ENCODE peak calls at places on chromosome X, in eight cellular contexts. One of them, this sample, is unnamed.

GRCh38 chrX:14528629-14529287 is 578 bp upstream of the GLRA2 start:
- DNase-seq in sigmoid colon: peak
- DNase-seq in lower leg skin: peak
- DNase-seq in dorsolateral prefrontal cortex: peak
- DNase-seq in endothelial cell: peak
- DNase-seq in GM20000: peak
- DNase-seq in epithelial cell of esophagus: peak
- DNase-seq in HFF-Myc: peak
- DNase-seq in this sample: peak

GRCh38 chrX:23381688-23382087 is 47.0 kb downstream of the PTCHD1 start:
- DNase-seq in sigmoid colon: no peak
- DNase-seq in lower leg skin: no peak
- DNase-seq in dorsolateral prefrontal cortex: no peak
- DNase-seq in endothelial cell: no peak
- DNase-seq in GM20000: no peak
- DNase-seq in epithelial cell of esophagus: no peak
- DNase-seq in HFF-Myc: no peak
- DNase-seq in this sample: no peak

GRCh38 chrX:119340606-119341205 is 58.4 kb upstream of the SLC25A43 start:
- DNase-seq in sigmoid colon: no peak
- DNase-seq in lower leg skin: no peak
- DNase-seq in dorsolateral prefrontal cortex: no peak
- DNase-seq in endothelial cell: no peak
- DNase-seq in GM20000: no peak
- DNase-seq in epithelial cell of esophagus: no peak
- DNase-seq in HFF-Myc: no peak
- DNase-seq in this sample: no peak

GRCh38 chrX:115504167-115504566 is 56.8 kb upstream of the PLS3 start:
- DNase-seq in sigmoid colon: no peak
- DNase-seq in lower leg skin: no peak
- DNase-seq in dorsolateral prefrontal cortex: no peak
- DNase-seq in endothelial cell: no peak
- DNase-seq in GM20000: peak
- DNase-seq in epithelial cell of esophagus: no peak
- DNase-seq in HFF-Myc: no peak
- DNase-seq in this sample: no peak

GRCh38 chrX:1323315-1323714 is 13.3 kb upstream of the IL3RA start:
- DNase-seq in sigmoid colon: no peak
- DNase-seq in lower leg skin: no peak
- DNase-seq in dorsolateral prefrontal cortex: no peak
- DNase-seq in endothelial cell: peak
- DNase-seq in GM20000: peak
- DNase-seq in epithelial cell of esophagus: no peak
- DNase-seq in HFF-Myc: peak
- DNase-seq in this sample: no peak

GRCh38 chrX:137427813-137428212 is 138.1 kb upstream of the ZIC3 start:
- DNase-seq in sigmoid colon: no peak
- DNase-seq in lower leg skin: no peak
- DNase-seq in dorsolateral prefrontal cortex: no peak
- DNase-seq in endothelial cell: no peak
- DNase-seq in GM20000: no peak
- DNase-seq in epithelial cell of esophagus: peak
- DNase-seq in HFF-Myc: no peak
- DNase-seq in this sample: no peak

GRCh38 chrX:76253432-76253831 is 80.6 kb downstream of the PBDC1 start:
- DNase-seq in sigmoid colon: no peak
- DNase-seq in lower leg skin: no peak
- DNase-seq in dorsolateral prefrontal cortex: no peak
- DNase-seq in endothelial cell: peak
- DNase-seq in GM20000: peak
- DNase-seq in epithelial cell of esophagus: peak
- DNase-seq in HFF-Myc: peak
- DNase-seq in this sample: no peak

GRCh38 chrX:120213438-120214265 is 37.0 kb upstream of the ZBTB33 start:
- DNase-seq in sigmoid colon: no peak
- DNase-seq in lower leg skin: no peak
- DNase-seq in dorsolateral prefrontal cortex: peak
- DNase-seq in endothelial cell: peak
- DNase-seq in GM20000: peak
- DNase-seq in epithelial cell of esophagus: peak
- DNase-seq in HFF-Myc: peak
- DNase-seq in this sample: no peak

GRCh38 chrX:672931-673330 is 42.3 kb downstream of the SHOX start:
- DNase-seq in sigmoid colon: no peak
- DNase-seq in lower leg skin: no peak
- DNase-seq in dorsolateral prefrontal cortex: no peak
- DNase-seq in endothelial cell: no peak
- DNase-seq in GM20000: no peak
- DNase-seq in epithelial cell of esophagus: no peak
- DNase-seq in HFF-Myc: no peak
- DNase-seq in this sample: no peak

GRCh38 chrX:149504226-149504914 is 736 bp downstream of the IDS start:
- DNase-seq in sigmoid colon: no peak
- DNase-seq in lower leg skin: peak
- DNase-seq in dorsolateral prefrontal cortex: no peak
- DNase-seq in endothelial cell: peak
- DNase-seq in GM20000: peak
- DNase-seq in epithelial cell of esophagus: no peak
- DNase-seq in HFF-Myc: no peak
- DNase-seq in this sample: no peak

GRCh38 chrX:42954880-42955279 is 176.9 kb upstream of the PPP1R2C start:
- DNase-seq in sigmoid colon: no peak
- DNase-seq in lower leg skin: no peak
- DNase-seq in dorsolateral prefrontal cortex: no peak
- DNase-seq in endothelial cell: no peak
- DNase-seq in GM20000: no peak
- DNase-seq in epithelial cell of esophagus: no peak
- DNase-seq in HFF-Myc: no peak
- DNase-seq in this sample: no peak

GRCh38 chrX:31633349-31633748 is 561.5 kb upstream of the FTHL17 start:
- DNase-seq in sigmoid colon: no peak
- DNase-seq in lower leg skin: no peak
- DNase-seq in dorsolateral prefrontal cortex: no peak
- DNase-seq in endothelial cell: no peak
- DNase-seq in GM20000: no peak
- DNase-seq in epithelial cell of esophagus: no peak
- DNase-seq in HFF-Myc: no peak
- DNase-seq in this sample: no peak

GRCh38 chrX:94389044-94389443 is 715.0 kb downstream of the FAM133A start:
- DNase-seq in sigmoid colon: no peak
- DNase-seq in lower leg skin: no peak
- DNase-seq in dorsolateral prefrontal cortex: no peak
- DNase-seq in endothelial cell: no peak
- DNase-seq in GM20000: no peak
- DNase-seq in epithelial cell of esophagus: no peak
- DNase-seq in HFF-Myc: no peak
- DNase-seq in this sample: no peak

GRCh38 chrX:129086802-129087201 is 436.5 kb downstream of the SMARCA1 start:
- DNase-seq in sigmoid colon: no peak
- DNase-seq in lower leg skin: no peak
- DNase-seq in dorsolateral prefrontal cortex: no peak
- DNase-seq in endothelial cell: no peak
- DNase-seq in GM20000: no peak
- DNase-seq in epithelial cell of esophagus: no peak
- DNase-seq in HFF-Myc: no peak
- DNase-seq in this sample: no peak

GRCh38 chrX:138710866-138711331 is 618 bp downstream of the FGF13 start:
- DNase-seq in sigmoid colon: peak
- DNase-seq in lower leg skin: peak
- DNase-seq in dorsolateral prefrontal cortex: no peak
- DNase-seq in endothelial cell: peak
- DNase-seq in GM20000: no peak
- DNase-seq in epithelial cell of esophagus: no peak
- DNase-seq in HFF-Myc: no peak
- DNase-seq in this sample: no peak

GRCh38 chrX:2848806-2849420 is 20.2 kb downstream of the GYG2 start:
- DNase-seq in sigmoid colon: no peak
- DNase-seq in lower leg skin: no peak
- DNase-seq in dorsolateral prefrontal cortex: no peak
- DNase-seq in endothelial cell: no peak
- DNase-seq in GM20000: no peak
- DNase-seq in epithelial cell of esophagus: no peak
- DNase-seq in HFF-Myc: no peak
- DNase-seq in this sample: no peak

GRCh38 chrX:86148024-86148511 is at the start of gene DACH2:
- DNase-seq in sigmoid colon: peak
- DNase-seq in lower leg skin: peak
- DNase-seq in dorsolateral prefrontal cortex: peak
- DNase-seq in endothelial cell: peak
- DNase-seq in GM20000: peak
- DNase-seq in epithelial cell of esophagus: peak
- DNase-seq in HFF-Myc: no peak
- DNase-seq in this sample: peak

GRCh38 chrX:18931972-18932371 is 51.9 kb downstream of the PHKA2 start:
- DNase-seq in sigmoid colon: no peak
- DNase-seq in lower leg skin: no peak
- DNase-seq in dorsolateral prefrontal cortex: no peak
- DNase-seq in endothelial cell: peak
- DNase-seq in GM20000: no peak
- DNase-seq in epithelial cell of esophagus: peak
- DNase-seq in HFF-Myc: no peak
- DNase-seq in this sample: no peak

GRCh38 chrX:46642145-46642544 is 68.6 kb downstream of the CHST7 start:
- DNase-seq in sigmoid colon: no peak
- DNase-seq in lower leg skin: no peak
- DNase-seq in dorsolateral prefrontal cortex: no peak
- DNase-seq in endothelial cell: no peak
- DNase-seq in GM20000: no peak
- DNase-seq in epithelial cell of esophagus: peak
- DNase-seq in HFF-Myc: no peak
- DNase-seq in this sample: no peak

GRCh38 chrX:148806145-148806868 is 305.9 kb downstream of the AFF2 start:
- DNase-seq in sigmoid colon: no peak
- DNase-seq in lower leg skin: no peak
- DNase-seq in dorsolateral prefrontal cortex: no peak
- DNase-seq in endothelial cell: no peak
- DNase-seq in GM20000: no peak
- DNase-seq in epithelial cell of esophagus: no peak
- DNase-seq in HFF-Myc: no peak
- DNase-seq in this sample: no peak

GRCh38 chrX:372856-373640 is 13.7 kb downstream of the PPP2R3B start:
- DNase-seq in sigmoid colon: no peak
- DNase-seq in lower leg skin: no peak
- DNase-seq in dorsolateral prefrontal cortex: no peak
- DNase-seq in endothelial cell: no peak
- DNase-seq in GM20000: peak
- DNase-seq in epithelial cell of esophagus: no peak
- DNase-seq in HFF-Myc: no peak
- DNase-seq in this sample: no peak

GRCh38 chrX:132171478-132171877 is 43.7 kb upstream of the FRMD7 start:
- DNase-seq in sigmoid colon: no peak
- DNase-seq in lower leg skin: no peak
- DNase-seq in dorsolateral prefrontal cortex: no peak
- DNase-seq in endothelial cell: no peak
- DNase-seq in GM20000: no peak
- DNase-seq in epithelial cell of esophagus: no peak
- DNase-seq in HFF-Myc: no peak
- DNase-seq in this sample: no peak
- TF ChIP-seq CTCF in sigmoid colon: no peak
- TF ChIP-seq CTCF in lower leg skin: no peak
- TF ChIP-seq CTCF in dorsolateral prefrontal cortex: no peak
- TF ChIP-seq CTCF in endothelial cell: no peak
- TF ChIP-seq CTCF in GM20000: no peak
- TF ChIP-seq CTCF in epithelial cell of esophagus: no peak
- TF ChIP-seq CTCF in HFF-Myc: no peak
- TF ChIP-seq CTCF in this sample: no peak

DNA sequence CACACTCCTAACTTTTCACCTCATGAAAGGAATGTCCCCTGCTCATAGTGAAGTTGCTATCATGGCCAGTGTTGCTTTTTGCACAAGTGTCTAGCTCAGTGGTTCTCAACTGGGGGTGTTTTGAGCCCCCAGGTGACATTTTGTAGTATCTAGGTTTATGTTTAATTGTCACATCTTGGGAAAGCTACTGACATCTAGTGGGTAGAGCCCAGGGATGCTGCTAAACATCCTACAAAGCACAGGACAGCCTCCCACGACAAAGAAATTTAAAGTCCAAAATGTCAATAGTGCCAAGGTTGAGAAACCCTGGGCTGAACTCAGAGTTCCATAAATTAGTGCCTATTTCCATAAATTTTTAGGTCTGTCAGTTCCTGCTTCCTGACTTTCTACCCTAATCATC is 70.7 kb upstream of the HCCS start:
- DNase-seq in sigmoid colon: no peak
- DNase-seq in lower leg skin: no peak
- DNase-seq in dorsolateral prefrontal cortex: no peak
- DNase-seq in endothelial cell: no peak
- DNase-seq in GM20000: no peak
- DNase-seq in epithelial cell of esophagus: no peak
- DNase-seq in HFF-Myc: no peak
- DNase-seq in this sample: no peak
- TF ChIP-seq CTCF in sigmoid colon: no peak
- TF ChIP-seq CTCF in lower leg skin: no peak
- TF ChIP-seq CTCF in dorsolateral prefrontal cortex: no peak
- TF ChIP-seq CTCF in endothelial cell: no peak
- TF ChIP-seq CTCF in GM20000: no peak
- TF ChIP-seq CTCF in epithelial cell of esophagus: no peak
- TF ChIP-seq CTCF in HFF-Myc: no peak
- TF ChIP-seq CTCF in this sample: no peak

GRCh38 chrX:57528670-57529255 is 63.0 kb upstream of the ZXDB start:
- DNase-seq in sigmoid colon: no peak
- DNase-seq in lower leg skin: no peak
- DNase-seq in dorsolateral prefrontal cortex: no peak
- DNase-seq in endothelial cell: peak
- DNase-seq in GM20000: no peak
- DNase-seq in epithelial cell of esophagus: peak
- DNase-seq in HFF-Myc: no peak
- DNase-seq in this sample: no peak
- TF ChIP-seq CTCF in sigmoid colon: no peak
- TF ChIP-seq CTCF in lower leg skin: no peak
- TF ChIP-seq CTCF in dorsolateral prefrontal cortex: no peak
- TF ChIP-seq CTCF in endothelial cell: peak
- TF ChIP-seq CTCF in GM20000: peak
- TF ChIP-seq CTCF in epithelial cell of esophagus: peak
- TF ChIP-seq CTCF in HFF-Myc: peak
- TF ChIP-seq CTCF in this sample: no peak

GRCh38 chrX:69032601-69033000 is 132.7 kb downstream of the PJA1 start:
- DNase-seq in sigmoid colon: no peak
- DNase-seq in lower leg skin: no peak
- DNase-seq in dorsolateral prefrontal cortex: no peak
- DNase-seq in endothelial cell: no peak
- DNase-seq in GM20000: no peak
- DNase-seq in epithelial cell of esophagus: peak
- DNase-seq in HFF-Myc: no peak
- DNase-seq in this sample: peak

GRCh38 chrX:69028761-69029120 is 136.5 kb downstream of the PJA1 start:
- DNase-seq in sigmoid colon: no peak
- DNase-seq in lower leg skin: peak
- DNase-seq in dorsolateral prefrontal cortex: no peak
- DNase-seq in endothelial cell: no peak
- DNase-seq in GM20000: no peak
- DNase-seq in epithelial cell of esophagus: peak
- DNase-seq in HFF-Myc: no peak
- DNase-seq in this sample: no peak

GRCh38 chrX:69031971-69032391 is 133.3 kb downstream of the PJA1 start:
- DNase-seq in sigmoid colon: no peak
- DNase-seq in lower leg skin: no peak
- DNase-seq in dorsolateral prefrontal cortex: no peak
- DNase-seq in endothelial cell: no peak
- DNase-seq in GM20000: no peak
- DNase-seq in epithelial cell of esophagus: peak
- DNase-seq in HFF-Myc: no peak
- DNase-seq in this sample: peak

GRCh38 chrX:69029696-69030245 is 135.5 kb downstream of the PJA1 start:
- DNase-seq in sigmoid colon: no peak
- DNase-seq in lower leg skin: peak
- DNase-seq in dorsolateral prefrontal cortex: no peak
- DNase-seq in endothelial cell: no peak
- DNase-seq in GM20000: no peak
- DNase-seq in epithelial cell of esophagus: no peak
- DNase-seq in HFF-Myc: no peak
- DNase-seq in this sample: peak

GRCh38 chrX:69031181-69031580 is 134.1 kb downstream of the PJA1 start:
- DNase-seq in sigmoid colon: no peak
- DNase-seq in lower leg skin: no peak
- DNase-seq in dorsolateral prefrontal cortex: no peak
- DNase-seq in endothelial cell: no peak
- DNase-seq in GM20000: no peak
- DNase-seq in epithelial cell of esophagus: no peak
- DNase-seq in HFF-Myc: no peak
- DNase-seq in this sample: no peak
- TF ChIP-seq CTCF in sigmoid colon: no peak
- TF ChIP-seq CTCF in lower leg skin: no peak
- TF ChIP-seq CTCF in dorsolateral prefrontal cortex: no peak
- TF ChIP-seq CTCF in endothelial cell: no peak
- TF ChIP-seq CTCF in GM20000: no peak
- TF ChIP-seq CTCF in epithelial cell of esophagus: peak
- TF ChIP-seq CTCF in HFF-Myc: no peak
- TF ChIP-seq CTCF in this sample: no peak